ENCODE peak calls at places on chromosomes 6 and 20, in five cellular contexts. C, I, L, F and A are unnamed samples.

GRCh38 chr6:111888928-111889696 is 15.9 kb upstream of the FYN start:
- DNase-seq in C (no peak), I (no peak), L (peak), F (peak), A (no peak)

GRCh38 chr6:33279971-33280511 is 3.1 kb downstream of the B3GALT4 start:
- DNase-seq in C (peak), I (no peak), L (peak), F (peak), A (peak)

GRCh38 chr6:74573613-74574012 is 632.2 kb downstream of the COL12A1 start:
- DNase-seq in C (no peak), I (no peak), L (no peak), F (no peak), A (no peak)

GRCh38 chr6:81003894-81004293 is 748.6 kb downstream of the TENT5A start:
- DNase-seq in C (no peak), I (no peak), L (no peak), F (no peak), A (no peak)

GRCh38 chr20:44776977-44777376 is 31.3 kb downstream of the KCNK15 start:
- DNase-seq in C (no peak), I (peak), L (peak), F (peak), A (peak)

GRCh38 chr6:106490453-106490852 is 129.9 kb downstream of the CRYBG1 start:
- DNase-seq in C (no peak), I (no peak), L (no peak), F (no peak), A (no peak)

GRCh38 chr20:2149507-2149906 is 47.9 kb downstream of the STK35 start:
- DNase-seq in C (no peak), I (no peak), L (peak), F (no peak), A (no peak)

GRCh38 chr20:38863024-38863851 is 57.7 kb downstream of the PPP1R16B start:
- DNase-seq in C (no peak), I (peak), L (no peak), F (no peak), A (no peak)

GRCh38 chr6:143052282-143052681 is 8.4 kb upstream of the AIG1 start:
- DNase-seq in C (no peak), I (no peak), L (no peak), F (no peak), A (no peak)

GRCh38 chr6:72322778-72323177 is 299.1 kb upstream of the KCNQ5 start:
- DNase-seq in C (no peak), I (no peak), L (no peak), F (no peak), A (no peak)